ENCODE peak calls at places on chromosomes 4 and X, in ten cellular contexts. H is breast epithelium, I is lower leg skin, G is A549, W is IMR-90, A is uterus, X is ovary, K is sigmoid colon, J is suprapubic skin, P is transverse colon. B is an unnamed sample.

GRCh38 chrX:46683023-46683422 is 75.9 kb downstream of the SLC9A7 start:
- DNase-seq in H (no peak), I (no peak), G (peak), W (peak), A (no peak), X (no peak), K (no peak), J (no peak), P (no peak), B (no peak)

GRCh38 chrX:13911581-13911980 is 94.7 kb upstream of the GPM6B start:
- DNase-seq in H (no peak), I (no peak), G (no peak), W (peak), A (no peak), X (no peak), K (no peak), J (no peak), P (no peak), B (no peak)

GRCh38 chr4:31613946-31614623 is 893.9 kb downstream of the PCDH7 start:
- DNase-seq in H (no peak), I (no peak), G (peak), W (no peak), A (no peak), X (no peak), K (no peak), J (no peak), P (no peak), B (no peak)

GRCh38 chrX:50691820-50692219 is 122.2 kb downstream of the SHROOM4 start:
- DNase-seq in H (no peak), I (no peak), G (peak), W (peak), A (no peak), X (no peak), K (no peak), J (no peak), P (no peak), B (no peak)

GRCh38 chr4:117001077-117001476 is 84.3 kb downstream of the TRAM1L1 start:
- DNase-seq in H (no peak), I (no peak), G (no peak), W (no peak), A (no peak), X (no peak), K (no peak), J (no peak), P (no peak), B (no peak)

GRCh38 chr4:41882622-41883347 is 52.4 kb upstream of the TMEM33 start:
- DNase-seq in H (peak), I (no peak), G (peak), W (peak), A (no peak), X (no peak), K (no peak), J (no peak), P (no peak), B (no peak)

GRCh38 chr4:28557755-28558154 is 1697.1 kb downstream of the STIM2 start:
- DNase-seq in H (no peak), I (no peak), G (no peak), W (peak), A (no peak), X (no peak), K (no peak), J (no peak), P (no peak), B (no peak)

GRCh38 chr4:163194593-163194992 is 27.9 kb upstream of the NAF1 start:
- DNase-seq in H (no peak), I (no peak), G (no peak), W (no peak), A (no peak), X (no peak), K (no peak), J (no peak), P (no peak), B (no peak)

GRCh38 chr4:113881256-113881655 is 98.2 kb downstream of the ARSJ start:
- DNase-seq in H (no peak), I (no peak), G (no peak), W (peak), A (no peak), X (no peak), K (no peak), J (no peak), P (no peak), B (no peak)

GRCh38 chrX:109952050-109952449 is 50.9 kb upstream of the TMEM164 start:
- DNase-seq in H (no peak), I (no peak), G (peak), W (no peak), A (no peak), X (no peak), K (no peak), J (no peak), P (no peak), B (no peak)

GRCh38 chrX:13569479-13570244 is at the start of gene EGFL6:
- DNase-seq in H (no peak), I (no peak), G (no peak), W (no peak), A (no peak), X (no peak), K (no peak), J (no peak), P (no peak), B (no peak)

GRCh38 chr4:111689214-111689613 is 456.0 kb upstream of the FAM241A start:
- DNase-seq in H (no peak), I (no peak), G (peak), W (peak), A (peak), X (no peak), K (peak), J (peak), P (no peak), B (no peak)

GRCh38 chr4:548976-549375 is 27.1 kb downstream of the TMEM271 start:
- DNase-seq in H (no peak), I (no peak), G (no peak), W (no peak), A (no peak), X (no peak), K (no peak), J (no peak), P (no peak), B (no peak)

DNA sequence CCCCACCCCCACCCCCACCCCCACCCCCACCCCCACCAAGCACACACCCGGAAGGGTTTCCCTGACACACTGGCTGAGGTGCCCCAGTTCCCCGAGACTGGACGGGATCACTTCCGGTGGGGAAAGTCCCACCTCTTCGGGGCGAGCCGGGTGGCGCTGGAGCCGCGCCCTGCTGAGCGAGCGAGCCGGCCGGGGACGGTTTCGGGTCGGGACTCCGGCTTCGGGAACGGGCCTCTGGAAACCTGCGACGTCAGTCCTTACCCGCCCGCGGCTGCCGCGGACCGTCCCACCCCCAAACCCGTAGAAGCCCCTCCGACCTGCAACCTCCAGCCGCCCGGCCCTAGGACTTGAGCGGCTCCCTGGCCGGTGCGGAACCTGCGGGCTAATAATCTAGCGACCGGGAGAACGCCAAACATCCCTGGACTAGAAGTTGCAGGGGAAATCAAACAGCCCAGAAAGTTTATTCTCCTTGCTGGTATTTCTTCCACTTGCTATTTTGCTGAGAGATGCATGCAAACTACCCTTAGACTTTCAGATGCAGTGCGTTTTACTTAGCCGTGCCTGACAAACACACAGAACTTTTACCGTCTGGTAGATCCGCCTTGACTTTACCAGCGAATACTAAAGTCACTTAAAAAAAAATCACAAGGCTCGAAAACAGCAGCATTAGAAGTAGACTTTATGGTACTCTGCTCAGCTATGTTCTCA is 993 bp downstream of the RAP2C start:
- DNase-seq in H (peak), I (peak), G (peak), W (peak), A (peak), X (peak), K (peak), J (peak), P (peak), B (peak)
- TF ChIP-seq POLR2A in H (no peak), I (no peak), G (peak), W (peak), A (peak), X (peak), K (no peak), J (peak), P (peak), B (peak)

DNA sequence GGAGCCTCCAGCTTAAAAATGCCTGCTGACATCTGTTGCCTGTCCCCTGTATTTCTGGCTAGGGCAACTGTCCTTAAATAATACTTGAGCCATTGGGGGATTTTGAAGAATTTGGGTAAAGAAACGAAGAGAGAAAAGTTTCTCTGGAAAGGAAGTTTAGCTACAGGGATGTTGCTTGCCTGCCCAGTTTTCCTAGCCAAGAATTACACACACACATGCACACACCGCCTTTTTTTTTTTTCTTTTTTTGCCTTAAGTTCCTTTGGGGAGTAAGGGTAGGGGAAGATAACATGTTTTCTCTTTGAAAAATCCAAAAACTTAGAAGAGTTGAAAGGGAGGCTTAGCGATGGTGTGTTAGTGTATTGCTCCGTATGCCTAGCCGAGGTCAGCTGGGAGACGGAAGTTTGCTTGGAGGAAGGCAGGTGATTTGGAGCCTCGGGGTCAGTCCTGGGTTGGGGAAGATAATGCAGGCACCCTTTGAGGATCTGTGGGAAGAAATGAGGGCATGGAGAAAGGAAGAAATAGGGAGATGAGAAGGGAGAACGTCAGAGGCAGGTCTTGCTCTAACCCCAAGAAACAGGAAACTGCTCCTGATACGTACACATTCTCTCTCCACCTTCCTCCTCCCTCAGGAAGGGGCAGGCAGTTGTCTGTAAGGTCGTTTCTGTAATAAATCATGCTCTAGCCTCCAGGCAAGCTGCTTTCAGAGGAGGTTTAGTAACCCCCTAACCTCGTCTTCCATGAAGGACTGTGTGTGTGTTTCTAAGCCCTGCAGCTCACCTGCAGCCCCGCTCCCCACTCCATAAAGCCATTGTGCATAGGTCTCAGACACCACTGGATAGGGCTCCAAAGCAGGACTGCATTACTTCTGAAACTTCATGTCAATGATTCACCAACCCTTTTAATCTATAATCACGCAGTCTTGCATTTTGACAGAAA is 10.5 kb downstream of the KLF3 start:
- DNase-seq in H (no peak), I (no peak), G (peak), W (no peak), A (no peak), X (no peak), K (no peak), J (no peak), P (no peak), B (no peak)
- TF ChIP-seq POLR2A in H (no peak), I (no peak), G (no peak), W (no peak), A (no peak), X (no peak), K (no peak), J (no peak), P (no peak), B (peak)

GRCh38 chr4:57093816-57094481 is 16.2 kb downstream of the IGFBP7 start:
- DNase-seq in H (no peak), I (no peak), G (no peak), W (no peak), A (peak), X (no peak), K (peak), J (no peak), P (no peak), B (no peak)

GRCh38 chr4:57097711-57098110 is 12.5 kb downstream of the IGFBP7 start:
- DNase-seq in H (no peak), I (no peak), G (no peak), W (no peak), A (no peak), X (no peak), K (no peak), J (no peak), P (no peak), B (no peak)

GRCh38 chr4:57094482-57095223 is 15.5 kb downstream of the IGFBP7 start:
- DNase-seq in H (no peak), I (no peak), G (peak), W (peak), A (no peak), X (no peak), K (no peak), J (no peak), P (no peak), B (no peak)

GRCh38 chr4:57095956-57096355 is 14.2 kb downstream of the IGFBP7 start:
- DNase-seq in H (no peak), I (no peak), G (no peak), W (no peak), A (no peak), X (no peak), K (no peak), J (no peak), P (no peak), B (no peak)

DNA sequence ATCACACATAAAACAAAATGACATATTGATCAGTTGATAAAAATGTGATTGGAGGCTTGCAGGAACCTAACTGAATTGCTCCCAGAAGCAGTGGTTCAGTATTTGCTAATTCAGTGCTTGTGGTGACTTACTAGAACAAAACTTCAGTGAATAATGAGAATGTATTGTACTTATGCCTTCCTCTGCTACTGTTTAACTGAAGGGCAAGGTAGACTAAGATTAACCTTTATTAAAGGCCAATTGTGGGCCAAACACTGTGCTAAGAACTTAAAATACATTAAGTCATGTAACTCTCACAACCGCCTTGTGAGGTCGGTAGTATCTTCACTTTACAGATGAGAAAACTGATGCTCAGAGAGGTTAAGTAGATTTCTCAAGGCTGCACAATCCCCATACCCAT is 14.9 kb downstream of the IGFBP7 start:
- DNase-seq in H (no peak), I (no peak), G (no peak), W (no peak), A (no peak), X (no peak), K (no peak), J (no peak), P (no peak), B (no peak)
- TF ChIP-seq POLR2A in H (no peak), I (no peak), G (no peak), W (peak), A (no peak), X (no peak), K (no peak), J (no peak), P (no peak), B (no peak)

GRCh38 chr4:20698820-20699219 is 1.4 kb upstream of the PACRGL start:
- DNase-seq in H (no peak), I (no peak), G (no peak), W (no peak), A (no peak), X (no peak), K (no peak), J (no peak), P (no peak), B (no peak)

GRCh38 chr4:20696815-20697214 is 3.4 kb upstream of the PACRGL start:
- DNase-seq in H (no peak), I (no peak), G (no peak), W (no peak), A (no peak), X (no peak), K (no peak), J (no peak), P (no peak), B (no peak)

GRCh38 chr4:20698382-20698781 is 1.9 kb upstream of the PACRGL start:
- DNase-seq in H (no peak), I (no peak), G (no peak), W (no peak), A (no peak), X (no peak), K (no peak), J (no peak), P (no peak), B (no peak)

DNA sequence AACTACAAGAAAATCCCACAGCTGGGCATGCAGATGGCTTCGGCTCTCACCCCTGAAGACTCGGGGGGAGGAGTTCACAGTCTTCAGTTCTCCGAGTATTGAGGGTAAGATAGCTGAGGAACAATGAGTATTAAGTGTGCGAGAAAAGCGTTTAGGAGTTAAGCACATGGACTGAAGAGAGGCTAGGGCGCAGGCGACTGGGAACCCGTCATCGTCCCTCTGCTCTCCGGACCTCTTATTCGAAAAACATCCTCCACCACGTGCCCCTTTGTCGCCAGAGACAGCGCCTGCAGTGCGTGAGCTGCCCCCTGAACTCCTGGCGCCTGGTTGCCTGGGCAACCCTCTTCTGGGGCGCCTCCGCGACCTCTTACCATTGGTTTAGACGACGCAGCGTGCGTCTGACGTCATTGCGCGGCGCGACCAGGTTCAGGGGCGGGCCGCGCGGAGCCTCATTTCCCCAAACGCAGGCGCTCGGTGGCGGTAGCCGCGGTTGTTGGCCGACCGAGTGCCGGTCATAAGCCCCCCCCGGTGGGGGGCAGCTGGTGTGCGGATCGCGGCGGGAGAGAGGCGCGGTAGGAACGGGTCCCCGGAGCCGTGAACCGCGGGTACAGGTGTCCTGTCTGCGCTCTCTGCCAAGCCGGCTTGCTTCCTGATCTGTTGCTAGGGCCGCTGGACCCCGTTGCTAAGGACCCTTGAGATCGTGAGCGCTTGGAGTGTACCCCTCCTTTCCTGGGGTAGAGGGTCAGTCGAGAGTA is at the start of gene PACRGL:
- DNase-seq in H (peak), I (peak), G (peak), W (peak), A (peak), X (peak), K (peak), J (peak), P (peak), B (peak)
- TF ChIP-seq POLR2A in H (no peak), I (no peak), G (peak), W (peak), A (peak), X (peak), K (peak), J (peak), P (peak), B (peak)